ENCODE peak calls at places on chromosome 20, in five cellular contexts. H, M, T, L and P are unnamed samples.

GRCh38 chr20:32067234-32067821 is 15.3 kb downstream of the HCK start:
- DNase-seq in H (no peak), M (no peak), T (no peak), L (no peak), P (no peak)

GRCh38 chr20:21719592-21720214 is 14.2 kb downstream of the PAX1 start:
- DNase-seq in H (no peak), M (no peak), T (peak; percentile 72), L (peak; percentile 67), P (peak; percentile 16)

GRCh38 chr20:64030371-64031134 is 5.4 kb upstream of the C20orf204 start:
- DNase-seq in H (no peak), M (no peak), T (no peak), L (no peak), P (no peak)

GRCh38 chr20:4956200-4956810 is 45.0 kb downstream of the SLC23A2 start:
- DNase-seq in H (no peak), M (peak; percentile 43), T (peak; percentile 71), L (no peak), P (no peak)

GRCh38 chr20:35395728-35396127 is 16.0 kb downstream of the UQCC1 start:
- DNase-seq in H (no peak), M (no peak), T (no peak), L (peak; percentile 24), P (no peak)

GRCh38 chr20:63552481-63553249 is 1.3 kb upstream of the FNDC11 start:
- DNase-seq in H (no peak), M (peak; percentile 75), T (no peak), L (no peak), P (peak; percentile 40)

GRCh38 chr20:17732907-17733521 is 33.2 kb downstream of the BANF2 start:
- DNase-seq in H (no peak), M (no peak), T (no peak), L (no peak), P (no peak)

GRCh38 chr20:33945391-33946079 is 48.2 kb upstream of the RALY start:
- DNase-seq in H (no peak), M (no peak), T (no peak), L (no peak), P (no peak)

GRCh38 chr20:13322621-13323020 is 101.5 kb downstream of the ISM1 start:
- DNase-seq in H (no peak), M (no peak), T (no peak), L (no peak), P (no peak)